ENCODE peak calls at places on chromosomes 4 and X, in four cellular contexts. G, E, K and L are unnamed samples.

GRCh38 chr4:111601671-111602070 is 543.6 kb upstream of the FAM241A start:
- DNase-seq in G (no peak), E (no peak), K (no peak), L (no peak)

GRCh38 chr4:61200991-61201526 is 933 bp downstream of the ADGRL3 start:
- DNase-seq in G (no peak), E (no peak), K (no peak), L (no peak)

GRCh38 chrX:10900585-10901289 is 210.4 kb upstream of the HCCS start:
- DNase-seq in G (no peak), E (no peak), K (peak; percentile 82), L (peak; percentile 74)

GRCh38 chrX:28581522-28581921 is 5.7 kb upstream of the IL1RAPL1 start:
- DNase-seq in G (no peak), E (no peak), K (no peak), L (no peak)

GRCh38 chr4:17030543-17030942 is 132.1 kb upstream of the LDB2 start:
- DNase-seq in G (no peak), E (no peak), K (no peak), L (peak; percentile 25)

GRCh38 chr4:11427201-11427996 is 1.3 kb downstream of the HS3ST1 start:
- DNase-seq in G (no peak), E (no peak), K (no peak), L (no peak)

GRCh38 chr4:113971706-113972360 is 7.6 kb downstream of the ARSJ start:
- DNase-seq in G (no peak), E (no peak), K (no peak), L (peak; percentile 15)

GRCh38 chr4:88613417-88613875 is 21.2 kb downstream of the HERC3 start:
- DNase-seq in G (no peak), E (no peak), K (no peak), L (no peak)

GRCh38 chrX:129622757-129623301 is 31.9 kb downstream of the APLN start:
- DNase-seq in G (no peak), E (no peak), K (no peak), L (no peak)

GRCh38 chr4:76950052-76950845 is 697 bp downstream of the SEPTIN11 start:
- DNase-seq in G (peak; percentile 48), E (no peak), K (peak; percentile 25), L (peak; percentile 19)

GRCh38 chr4:155787113-155787710 is 28.4 kb downstream of the GUCY1B1 start:
- DNase-seq in G (no peak), E (peak; percentile 19), K (peak; percentile 28), L (peak; percentile 10)

GRCh38 chr4:4532371-4532770 is 9.5 kb downstream of the STX18 start:
- DNase-seq in G (peak; percentile 48), E (no peak), K (no peak), L (no peak)

GRCh38 chr4:102057122-102057521 is 266.6 kb downstream of the BANK1 start:
- DNase-seq in G (no peak), E (no peak), K (no peak), L (no peak)

GRCh38 chr4:102061133-102061532 is 270.6 kb downstream of the BANK1 start:
- DNase-seq in G (no peak), E (no peak), K (no peak), L (no peak)

DNA sequence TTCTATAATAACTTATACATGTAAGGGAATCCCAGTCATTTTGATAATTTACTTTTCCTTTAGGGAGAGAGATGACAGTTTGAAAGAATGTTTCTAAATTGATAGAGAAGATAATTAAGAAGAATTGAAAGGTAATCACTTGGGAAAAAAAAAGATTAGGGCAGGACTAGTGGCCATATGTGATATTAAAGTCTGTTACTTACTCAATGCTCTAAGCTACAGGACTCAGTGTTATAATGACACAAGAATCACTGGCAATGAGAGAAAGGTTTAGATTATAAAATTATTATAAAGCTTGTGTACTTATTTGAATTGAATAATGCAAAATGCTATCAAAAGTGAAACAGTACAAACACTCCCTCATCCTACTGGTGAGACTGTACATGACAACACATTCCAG is 265.3 kb downstream of the BANK1 start:
- DNase-seq in G (no peak), E (no peak), K (no peak), L (no peak)
- TF ChIP-seq KDM1A in G (no peak), E (no peak), K (no peak), L (no peak)

GRCh38 chr4:1062419-1062818 is 50.9 kb downstream of the RNF212 start:
- DNase-seq in G (no peak), E (no peak), K (no peak), L (no peak)

GRCh38 chr4:1061747-1062146 is 50.3 kb downstream of the FGFRL1 start:
- DNase-seq in G (no peak), E (no peak), K (no peak), L (no peak)

GRCh38 chr4:1060646-1061371 is 49.4 kb downstream of the FGFRL1 start:
- DNase-seq in G (no peak), E (no peak), K (no peak), L (no peak)

GRCh38 chr4:1060121-1060520 is 48.7 kb downstream of the FGFRL1 start:
- DNase-seq in G (no peak), E (no peak), K (no peak), L (no peak)

GRCh38 chr4:1061372-1061700 is 49.9 kb downstream of the FGFRL1 start:
- DNase-seq in G (no peak), E (no peak), K (no peak), L (no peak)
- TF ChIP-seq RAD21 in G (no peak), E (no peak), K (no peak), L (no peak)

DNA sequence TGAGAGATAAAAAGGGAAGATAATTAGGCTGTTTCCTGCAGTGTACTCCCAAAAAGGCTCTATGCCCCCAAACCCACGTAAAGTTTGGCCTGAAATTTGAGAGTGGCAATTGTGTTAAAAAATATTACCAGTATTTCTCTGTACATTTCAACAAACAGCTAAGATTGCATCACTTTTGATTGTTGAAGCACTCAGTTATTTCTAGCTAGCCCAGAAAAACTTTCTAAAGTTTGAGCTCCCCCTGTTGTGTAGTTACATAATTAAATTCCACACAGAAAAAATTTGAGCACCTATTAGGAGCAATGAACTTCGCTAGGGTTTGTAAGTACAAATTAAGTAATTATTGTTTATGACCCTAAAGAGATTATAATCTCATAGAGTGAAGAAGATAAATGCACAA is 109.4 kb downstream of the DLG3 start:
- DNase-seq in G (no peak), E (no peak), K (peak; percentile 16), L (peak; percentile 8)
- TF ChIP-seq KDM1A in G (no peak), E (no peak), K (no peak), L (no peak)

DNA sequence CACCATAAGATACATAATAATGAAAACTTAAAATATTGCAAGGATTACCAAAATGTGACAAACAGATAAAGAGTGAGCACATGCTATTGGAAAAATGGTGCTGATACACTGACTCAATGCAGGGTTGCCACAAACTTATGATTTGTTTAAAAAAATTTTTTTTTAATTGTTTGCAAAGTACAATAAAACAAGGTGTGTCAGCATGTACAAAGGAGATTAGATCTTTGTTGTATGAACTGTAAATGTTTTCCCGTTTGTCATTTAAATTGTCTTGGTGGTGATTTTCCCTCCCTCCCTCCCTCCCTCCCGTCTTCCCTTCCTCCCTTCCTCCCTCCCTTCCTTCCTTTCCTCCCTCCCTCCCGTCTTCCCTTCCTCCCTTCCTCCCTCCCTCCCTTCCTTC is 31.4 kb downstream of the ANXA5 start:
- DNase-seq in G (no peak), E (no peak), K (no peak), L (no peak)
- TF ChIP-seq RAD21 in G (no peak), E (no peak), K (no peak), L (no peak)

GRCh38 chr4:95294291-95294690 is 254.5 kb downstream of the UNC5C start:
- DNase-seq in G (no peak), E (no peak), K (no peak), L (no peak)
- TF ChIP-seq KDM1A in G (no peak), E (no peak), K (no peak), L (no peak)

GRCh38 chr4:93894995-93895394 is 66.4 kb downstream of the ATOH1 start:
- DNase-seq in G (no peak), E (no peak), K (no peak), L (no peak)

DNA sequence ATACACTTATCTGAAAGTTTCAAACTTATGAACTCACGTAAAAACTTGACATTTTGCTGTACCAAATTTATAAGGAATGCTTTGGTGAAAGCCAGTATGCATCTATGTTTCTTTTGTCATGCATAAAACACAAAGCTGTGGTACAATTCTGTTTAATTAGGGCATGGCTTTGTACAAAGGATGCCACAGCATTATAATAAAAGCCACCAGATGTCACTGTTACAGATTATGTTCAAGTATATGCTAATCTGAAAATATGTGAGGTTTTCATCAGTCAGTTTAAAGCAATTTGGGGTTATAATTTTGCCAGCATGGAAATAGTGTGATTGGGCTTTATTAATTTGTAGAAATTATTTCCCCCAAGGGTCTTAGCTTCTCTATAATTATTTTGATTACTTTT is 69.0 kb downstream of the ATOH1 start:
- DNase-seq in G (no peak), E (no peak), K (peak; percentile 3), L (peak; percentile 7)
- TF ChIP-seq RAD21 in G (peak; percentile 26), E (peak; percentile 22), K (no peak), L (no peak)

GRCh38 chrX:111407948-111408347 is 4.0 kb downstream of the DCX start:
- DNase-seq in G (no peak), E (no peak), K (no peak), L (no peak)

GRCh38 chrX:111409326-111409725 is 2.7 kb downstream of the DCX start:
- DNase-seq in G (no peak), E (no peak), K (no peak), L (no peak)

GRCh38 chrX:111410451-111410850 is 1.5 kb downstream of the DCX start:
- DNase-seq in G (no peak), E (no peak), K (no peak), L (no peak)

DNA sequence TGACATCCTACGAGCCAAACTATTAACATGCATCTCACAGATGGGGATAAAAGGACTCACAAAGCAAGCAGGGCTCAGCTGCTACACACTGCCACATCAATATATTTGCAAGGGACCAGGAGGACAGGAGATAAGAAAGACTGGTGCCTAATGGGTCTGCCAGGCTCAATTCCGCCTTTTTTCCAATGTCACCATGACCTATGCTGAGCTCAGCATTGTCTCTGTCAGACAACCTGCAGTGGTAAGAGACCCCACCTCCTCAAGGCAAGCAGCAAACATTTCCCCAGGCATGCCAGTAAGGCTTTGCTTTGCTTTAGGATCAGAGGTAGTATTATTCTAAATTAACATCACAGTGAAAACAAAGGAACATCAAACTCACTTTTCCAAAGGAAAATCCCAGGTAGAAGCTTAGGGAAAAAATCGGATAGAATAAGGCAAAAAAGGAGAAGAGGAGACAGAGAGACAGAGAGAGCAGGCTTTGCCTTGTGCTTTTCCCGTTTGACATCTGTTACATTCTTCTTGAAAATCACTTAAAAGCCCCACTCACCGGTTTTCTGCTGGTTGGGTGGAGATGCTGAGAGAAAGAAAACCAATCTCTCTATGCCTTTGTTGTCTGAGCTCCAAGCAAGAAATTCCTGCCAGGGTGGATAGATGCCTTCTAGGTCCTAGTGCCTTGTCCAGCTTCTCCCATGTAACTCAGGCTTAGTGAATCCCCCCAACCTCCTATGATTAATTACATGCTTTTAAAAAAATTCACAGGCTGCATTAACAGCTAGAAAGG is at the start of gene DCX:
- DNase-seq in G (no peak), E (no peak), K (no peak), L (no peak)
- TF ChIP-seq KDM1A in G (no peak), E (no peak), K (no peak), L (no peak)

DNA sequence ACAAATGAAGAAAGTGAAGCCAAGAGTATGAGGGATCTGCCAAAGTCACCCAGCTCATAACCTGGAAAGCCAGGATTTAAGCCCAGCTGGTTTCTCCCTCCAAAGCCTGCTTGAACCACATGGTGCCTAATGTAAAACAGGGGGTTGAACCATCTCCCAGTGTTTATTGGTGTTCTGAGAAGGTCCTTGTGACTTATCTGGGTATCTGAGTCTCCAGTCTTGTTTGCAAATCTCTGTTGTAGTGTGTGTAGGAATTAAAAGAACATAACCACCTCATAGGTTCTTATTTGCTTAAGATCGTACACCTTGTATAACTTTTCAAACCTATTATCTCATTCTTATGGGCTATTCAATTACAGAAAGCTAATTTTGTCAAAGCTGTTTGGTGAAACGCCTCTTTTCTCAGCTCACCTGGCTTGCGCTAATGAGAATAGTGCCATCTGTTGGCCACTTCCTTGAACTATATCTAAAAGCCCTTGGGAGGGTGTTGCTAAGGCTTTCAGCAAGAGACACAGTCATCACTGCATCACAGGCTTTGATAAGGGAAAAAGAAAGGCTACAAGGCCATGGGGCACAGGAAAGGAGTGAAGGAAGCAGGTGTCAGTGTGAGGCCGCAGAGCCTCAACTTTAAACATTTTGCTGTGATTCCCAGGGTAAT is 34.0 kb downstream of the ETDB start:
- DNase-seq in G (peak; percentile 45), E (peak; percentile 15), K (peak; percentile 39), L (peak; percentile 66)
- TF ChIP-seq RAD21 in G (peak; percentile 38), E (peak; percentile 60), K (no peak), L (peak; percentile 54)